ENCODE peak calls at places on chromosome 13, in seven cellular contexts. P, M, J, H, Y, A and G are unnamed samples.

GRCh38 chr13:113862191-113862765 is 1.6 kb downstream of the GAS6 start:
- DNase-seq in P (peak; percentile 29), M (no peak), J (peak; percentile 73), H (no peak), Y (no peak), A (no peak), G (peak; percentile 36)

GRCh38 chr13:75368167-75368566 is 113.8 kb downstream of the TBC1D4 start:
- DNase-seq in P (no peak), M (no peak), J (peak; percentile 46), H (no peak), Y (no peak), A (no peak), G (peak; percentile 92)

GRCh38 chr13:45492538-45492937 is 27.8 kb downstream of the COG3 start:
- DNase-seq in P (no peak), M (peak; percentile 12), J (no peak), H (no peak), Y (no peak), A (no peak), G (peak; percentile 79)

GRCh38 chr13:20869540-20869939 is 33.0 kb downstream of the XPO4 start:
- DNase-seq in P (no peak), M (peak; percentile 25), J (peak; percentile 26), H (no peak), Y (no peak), A (no peak), G (peak; percentile 11)

GRCh38 chr13:82165396-82166174 is 1716.7 kb downstream of the SLITRK1 start:
- DNase-seq in P (no peak), M (no peak), J (no peak), H (no peak), Y (no peak), A (no peak), G (no peak)

GRCh38 chr13:50080856-50081105 is 65.5 kb downstream of the KCNRG start:
- DNase-seq in P (no peak), M (no peak), J (no peak), H (peak; percentile 27), Y (no peak), A (no peak), G (peak; percentile 27)

GRCh38 chr13:76764429-76764828 is 121.8 kb downstream of the KCTD12 start:
- DNase-seq in P (no peak), M (peak; percentile 28), J (no peak), H (no peak), Y (peak; percentile 18), A (no peak), G (peak; percentile 10)

GRCh38 chr13:41652735-41653361 is 195.5 kb downstream of the RGCC start:
- DNase-seq in P (no peak), M (peak; percentile 68), J (peak; percentile 64), H (peak; percentile 12), Y (peak; percentile 42), A (no peak), G (peak; percentile 79)

GRCh38 chr13:112760440-112760839 is 70.6 kb downstream of the ATP11A start:
- DNase-seq in P (no peak), M (no peak), J (no peak), H (no peak), Y (no peak), A (no peak), G (peak; percentile 87)

GRCh38 chr13:108121406-108121805 is 93.9 kb downstream of the LIG4 start:
- DNase-seq in P (no peak), M (no peak), J (no peak), H (no peak), Y (peak; percentile 25), A (no peak), G (no peak)

GRCh38 chr13:100602472-100603142 is 14.0 kb upstream of the GGACT start:
- DNase-seq in P (no peak), M (no peak), J (no peak), H (no peak), Y (no peak), A (no peak), G (no peak)

GRCh38 chr13:68369739-68370138 is 1139.6 kb upstream of the PCDH9 start:
- DNase-seq in P (no peak), M (no peak), J (peak; percentile 4), H (no peak), Y (peak; percentile 39), A (no peak), G (no peak)

GRCh38 chr13:71034018-71034417 is 833.0 kb downstream of the DACH1 start:
- DNase-seq in P (no peak), M (no peak), J (no peak), H (no peak), Y (no peak), A (no peak), G (no peak)

DNA sequence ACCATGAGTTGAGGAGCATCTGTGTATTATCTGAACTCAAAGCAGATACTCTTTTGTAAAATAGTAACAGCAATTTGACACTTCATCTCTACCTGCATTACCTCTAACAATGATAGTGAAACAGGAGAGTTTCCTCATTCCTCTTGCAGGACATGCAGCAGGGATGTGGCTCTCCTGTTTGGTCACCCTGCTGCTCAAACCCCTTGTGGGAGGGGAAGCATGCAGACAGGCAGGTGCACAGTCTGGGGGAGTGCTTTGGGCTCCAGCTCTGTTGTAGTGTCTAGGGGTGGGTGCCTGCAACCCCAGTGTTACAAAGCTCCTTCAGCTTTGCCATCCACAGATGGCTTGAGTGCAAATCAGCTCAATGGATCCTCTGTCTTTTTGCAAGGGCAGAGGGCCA is 827.6 kb downstream of the DACH1 start:
- DNase-seq in P (no peak), M (no peak), J (no peak), H (no peak), Y (no peak), A (no peak), G (no peak)
- H2BK5ac ChIP-seq in P (no peak overlapping the region), M (no peak overlapping the region), J (no peak overlapping the region), H (no peak overlapping the region), Y (no peak overlapping the region), A (no peak overlapping the region), G (no peak overlapping the region)

DNA sequence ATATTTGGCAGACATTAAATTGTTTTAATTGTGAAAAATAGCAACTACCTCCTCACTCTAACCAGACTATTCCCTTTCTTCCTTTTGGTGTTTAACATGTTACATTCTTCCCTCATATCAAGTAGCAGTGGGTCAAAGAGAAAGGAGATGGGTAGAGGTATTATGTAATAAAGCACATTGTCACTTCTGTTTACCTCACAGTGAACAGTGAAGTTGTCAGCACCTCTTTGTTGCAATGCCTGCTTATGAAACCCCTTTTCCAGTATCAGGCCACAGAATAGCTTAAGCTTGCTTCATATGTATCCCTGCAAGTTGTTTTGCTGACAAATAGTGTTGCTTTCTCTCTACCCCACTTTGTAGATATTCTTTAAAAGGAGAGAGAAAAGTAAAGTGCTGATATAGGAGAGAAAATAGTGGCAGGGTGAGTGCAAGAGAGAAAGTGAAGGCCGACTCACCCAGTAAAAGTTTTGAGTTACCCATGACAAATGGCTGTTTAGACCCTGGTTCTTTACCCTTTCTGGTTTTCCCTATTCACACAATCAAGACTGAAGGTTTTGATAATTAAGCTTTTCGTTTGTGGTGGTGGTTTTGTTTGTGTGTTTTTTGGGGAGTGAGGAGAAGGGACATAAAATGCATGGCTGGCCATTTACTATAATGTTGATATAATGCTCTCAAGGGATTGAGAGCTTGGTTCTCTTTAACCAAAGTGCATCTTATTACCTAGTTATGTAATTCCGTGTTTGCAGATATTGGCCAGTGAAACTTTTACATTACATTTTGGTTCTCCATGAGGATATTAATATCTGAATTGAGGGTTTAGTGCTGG is 3.7 kb downstream of the ITM2B start:
- DNase-seq in P (no peak), M (no peak), J (peak; percentile 66), H (no peak), Y (peak; percentile 23), A (no peak), G (no peak)
- H2BK5ac ChIP-seq in P (no peak overlapping the region), M (peak overlapping the region; percentile 31), J (no peak overlapping the region), H (no peak overlapping the region), Y (no peak overlapping the region), A (no peak overlapping the region), G (no peak overlapping the region)

GRCh38 chr13:38369058-38369457 is 19.4 kb downstream of the UFM1 start:
- DNase-seq in P (no peak), M (no peak), J (no peak), H (no peak), Y (peak; percentile 15), A (no peak), G (no peak)

GRCh38 chr13:38358703-38359102 is 9.1 kb downstream of the UFM1 start:
- DNase-seq in P (no peak), M (no peak), J (no peak), H (no peak), Y (no peak), A (no peak), G (no peak)

GRCh38 chr13:38366954-38367645 is 17.4 kb downstream of the UFM1 start:
- DNase-seq in P (no peak), M (no peak), J (no peak), H (no peak), Y (no peak), A (no peak), G (peak; percentile 21)

GRCh38 chr13:38361551-38362262 is 12.1 kb downstream of the UFM1 start:
- DNase-seq in P (no peak), M (no peak), J (no peak), H (no peak), Y (no peak), A (no peak), G (no peak)

DNA sequence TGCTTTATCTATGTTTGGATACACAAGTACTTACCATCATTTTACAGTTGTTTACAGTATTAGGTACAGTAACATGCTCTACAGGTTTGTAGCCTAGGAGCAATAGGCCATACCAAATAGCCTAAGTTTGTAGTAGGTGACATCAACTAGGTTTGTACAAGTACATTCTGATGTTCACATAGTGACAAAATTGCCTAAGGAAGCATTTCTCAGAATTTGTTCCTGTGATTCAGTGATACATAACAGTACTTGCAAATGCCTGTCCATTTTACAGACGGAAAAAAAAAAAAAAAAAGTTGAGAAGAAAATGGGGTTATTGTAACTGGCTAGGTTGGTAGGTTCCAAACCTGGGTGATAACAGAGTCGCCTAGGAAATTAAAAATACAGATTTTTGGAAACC is 13.6 kb downstream of the UFM1 start:
- DNase-seq in P (no peak), M (peak; percentile 52), J (no peak), H (no peak), Y (no peak), A (no peak), G (no peak)
- H2BK5ac ChIP-seq in P (no peak overlapping the region), M (no peak overlapping the region), J (no peak overlapping the region), H (no peak overlapping the region), Y (no peak overlapping the region), A (no peak overlapping the region), G (no peak overlapping the region)

GRCh38 chr13:25529425-25529824 is 157.7 kb downstream of the ATP8A2 start:
- DNase-seq in P (no peak), M (no peak), J (no peak), H (no peak), Y (no peak), A (no peak), G (no peak)
- H2BK5ac ChIP-seq in P (no peak overlapping the region), M (no peak overlapping the region), J (no peak overlapping the region), H (no peak overlapping the region), Y (no peak overlapping the region), A (no peak overlapping the region), G (no peak overlapping the region)

DNA sequence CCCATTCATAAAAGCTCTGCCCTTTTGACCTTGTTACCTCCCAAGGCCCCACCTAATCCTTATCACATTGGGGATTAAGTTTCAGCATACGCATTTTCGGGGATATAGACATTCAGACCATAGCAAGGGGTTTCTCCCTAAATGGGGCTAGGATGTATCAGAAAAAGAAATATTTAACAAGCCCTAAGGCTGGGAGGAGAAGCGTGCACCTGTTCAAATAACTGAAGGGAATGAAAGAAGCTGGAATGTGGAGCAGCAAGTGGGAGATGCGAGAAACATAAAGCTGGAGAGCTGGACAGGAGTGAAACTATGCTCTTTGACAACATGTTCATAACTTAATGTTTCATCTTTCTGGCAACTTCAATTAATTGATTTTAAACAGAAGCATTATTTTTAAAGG is 811.8 kb upstream of the GPC6 start:
- DNase-seq in P (no peak), M (no peak), J (no peak), H (no peak), Y (no peak), A (no peak), G (no peak)
- H2BK5ac ChIP-seq in P (no peak overlapping the region), M (no peak overlapping the region), J (no peak overlapping the region), H (no peak overlapping the region), Y (no peak overlapping the region), A (no peak overlapping the region), G (no peak overlapping the region)